ENCODE peak calls at places on chromosome 9, in four cellular contexts. L is GM12878, B is SK-N-SH, H is HepG2. G is an unnamed sample.
A peak's percentile ranks its signal among the peaks of the same experiment; 100 is the strongest.

GRCh38 chr9:112874006-112874405 is 16.7 kb downstream of the SLC46A2 start:
- DNase-seq in H (no peak), L (no peak), B (no peak), G (no peak)

GRCh38 chr9:128127568-128127989 is at the start of gene PTGES2:
- DNase-seq in B (peak; percentile 91), L (no peak), H (peak; percentile 68), G (peak; percentile 75)

GRCh38 chr9:111957856-111958631 is 61.4 kb downstream of the UGCG start:
- DNase-seq in B (no peak), L (no peak), H (no peak), G (no peak)

GRCh38 chr9:83274787-83275186 is 211.8 kb upstream of the RASEF start:
- DNase-seq in L (no peak), H (no peak), B (no peak), G (no peak)

GRCh38 chr9:1154739-1155138 is 104.6 kb downstream of the DMRT2 start:
- DNase-seq in H (no peak), L (no peak), B (no peak), G (no peak)

GRCh38 chr9:137970098-137970497 is 92.5 kb downstream of the CACNA1B start:
- DNase-seq in B (peak; percentile 3), H (no peak), L (no peak), G (no peak)

GRCh38 chr9:126517751-126518261 is 95.9 kb upstream of the LMX1B start:
- DNase-seq in H (no peak), B (no peak), L (no peak), G (no peak)

GRCh38 chr9:121288874-121289553 is 21.1 kb downstream of the GSN start:
- DNase-seq in B (no peak), H (peak; percentile 83), L (no peak), G (no peak)

GRCh38 chr9:36204906-36205547 is 14.3 kb downstream of the CLTA start:
- DNase-seq in L (no peak), H (no peak), B (peak; percentile 33), G (no peak)

GRCh38 chr9:108551030-108551964 is 304.5 kb downstream of the ACTL7B start:
- DNase-seq in H (no peak), B (no peak), L (no peak), G (no peak)

GRCh38 chr9:130275156-130275555 is 9.6 kb downstream of the HMCN2 start:
- DNase-seq in L (no peak), B (no peak), H (no peak), G (no peak)

GRCh38 chr9:109448223-109448622 is 49.9 kb downstream of the PTPN3 start:
- DNase-seq in B (no peak), H (no peak), L (no peak), G (no peak)

GRCh38 chr9:1490341-1491115 is 440.4 kb downstream of the DMRT2 start:
- DNase-seq in H (no peak), L (peak; percentile 35), B (no peak), G (no peak)

GRCh38 chr9:110329676-110330235 is 7.9 kb downstream of the TXNDC8 start:
- DNase-seq in L (no peak), H (no peak), B (no peak), G (no peak)

GRCh38 chr9:134650431-134651190 is 9.0 kb downstream of the COL5A1 start:
- DNase-seq in H (no peak), L (no peak), B (no peak), G (no peak)

GRCh38 chr9:123637596-123637939 is 281.6 kb downstream of the CRB2 start:
- DNase-seq in L (no peak), B (no peak), H (no peak), G (no peak)

GRCh38 chr9:97076238-97076637 is 37.3 kb upstream of the CTSV start:
- DNase-seq in H (no peak), L (no peak), B (no peak), G (no peak)

GRCh38 chr9:125240649-125240999 is 519 bp downstream of the HSPA5 start:
- DNase-seq in H (peak; percentile 19), B (no peak), L (no peak), G (peak; percentile 74)

GRCh38 chr9:29068461-29068860 is 1495.2 kb upstream of the C9orf72 start:
- DNase-seq in L (no peak), H (no peak), B (peak; percentile 27), G (no peak)

GRCh38 chr9:115593587-115594091 is 475.7 kb upstream of the TNC start:
- DNase-seq in B (peak; percentile 48), L (no peak), H (peak; percentile 4), G (peak; percentile 28)

GRCh38 chr9:133497443-133497842 is 18.5 kb upstream of the SLC2A6 start:
- DNase-seq in H (no peak), L (no peak), B (no peak), G (no peak)

GRCh38 chr9:14608521-14608920 is 84.7 kb downstream of the ZDHHC21 start:
- DNase-seq in H (no peak), B (no peak), L (no peak), G (no peak)

GRCh38 chr9:36504154-36504550 is 68.5 kb upstream of the MELK start:
- DNase-seq in H (no peak), B (no peak), L (no peak), G (no peak)

GRCh38 chr9:75885652-75886051 is 4.8 kb upstream of the PCSK5 start:
- DNase-seq in B (no peak), H (no peak), L (no peak), G (no peak)

GRCh38 chr9:116278326-116278725 is 124.7 kb downstream of the PAPPA start:
- DNase-seq in B (no peak), L (no peak), H (no peak), G (no peak)

GRCh38 chr9:6171667-6172066 is 43.9 kb upstream of the IL33 start:
- DNase-seq in L (no peak), H (no peak), B (no peak), G (no peak)

GRCh38 chr9:132885691-132886357 is 7.1 kb downstream of the SPACA9 start:
- DNase-seq in H (peak; percentile 43), L (no peak), B (no peak), G (no peak)

GRCh38 chr9:78053627-78054026 is 22.0 kb upstream of the GNAQ start:
- DNase-seq in L (no peak), H (no peak), B (no peak), G (no peak)

GRCh38 chr9:94656190-94656589 is 16.9 kb upstream of the FBP1 start:
- DNase-seq in B (no peak), L (peak; percentile 79), H (no peak), G (no peak)

GRCh38 chr9:69599232-69599971 is 72.8 kb downstream of the APBA1 start:
- DNase-seq in L (no peak), B (no peak), H (no peak), G (no peak)

GRCh38 chr9:131082774-131083512 is 13.4 kb upstream of the AIF1L start:
- DNase-seq in H (no peak), L (no peak), B (no peak), G (no peak)

GRCh38 chr9:16289639-16290038 is 580.8 kb downstream of the BNC2 start:
- DNase-seq in L (peak; percentile 31), B (no peak), H (no peak), G (no peak)

GRCh38 chr9:78692871-78693270 is 395.9 kb downstream of the PSAT1 start:
- DNase-seq in H (no peak), L (no peak), B (no peak), G (no peak)

GRCh38 chr9:112233769-112234168 is 58.7 kb upstream of the SUSD1 start:
- DNase-seq in B (no peak), L (no peak), H (peak; percentile 18), G (no peak)

GRCh38 chr9:72983512-72984021 is 30.7 kb upstream of the ALDH1A1 start:
- DNase-seq in B (no peak), L (no peak), H (peak; percentile 87), G (no peak)

GRCh38 chr9:86287013-86287412 is 4.7 kb upstream of the ISCA1 start:
- DNase-seq in L (no peak), H (peak; percentile 55), B (peak; percentile 24), G (no peak)

GRCh38 chr9:93094294-93095204 is 1.5 kb upstream of the CARD19 start:
- DNase-seq in L (no peak), B (no peak), H (no peak), G (no peak)

GRCh38 chr9:109115931-109116541 is 3.7 kb downstream of the TMEM245 start:
- DNase-seq in B (no peak), L (no peak), H (no peak), G (no peak)

GRCh38 chr9:2691626-2692025 is 25.7 kb upstream of the KCNV2 start:
- DNase-seq in B (no peak), H (no peak), L (no peak), G (no peak)

GRCh38 chr9:87792831-87793288 is 66.9 kb downstream of the CTSL start:
- DNase-seq in B (no peak), H (peak; percentile 46), L (peak; percentile 36), G (peak; percentile 86)
- TF ChIP-seq NFIC in B (no peak), H (no peak), L (no peak), G (no peak)

DNA sequence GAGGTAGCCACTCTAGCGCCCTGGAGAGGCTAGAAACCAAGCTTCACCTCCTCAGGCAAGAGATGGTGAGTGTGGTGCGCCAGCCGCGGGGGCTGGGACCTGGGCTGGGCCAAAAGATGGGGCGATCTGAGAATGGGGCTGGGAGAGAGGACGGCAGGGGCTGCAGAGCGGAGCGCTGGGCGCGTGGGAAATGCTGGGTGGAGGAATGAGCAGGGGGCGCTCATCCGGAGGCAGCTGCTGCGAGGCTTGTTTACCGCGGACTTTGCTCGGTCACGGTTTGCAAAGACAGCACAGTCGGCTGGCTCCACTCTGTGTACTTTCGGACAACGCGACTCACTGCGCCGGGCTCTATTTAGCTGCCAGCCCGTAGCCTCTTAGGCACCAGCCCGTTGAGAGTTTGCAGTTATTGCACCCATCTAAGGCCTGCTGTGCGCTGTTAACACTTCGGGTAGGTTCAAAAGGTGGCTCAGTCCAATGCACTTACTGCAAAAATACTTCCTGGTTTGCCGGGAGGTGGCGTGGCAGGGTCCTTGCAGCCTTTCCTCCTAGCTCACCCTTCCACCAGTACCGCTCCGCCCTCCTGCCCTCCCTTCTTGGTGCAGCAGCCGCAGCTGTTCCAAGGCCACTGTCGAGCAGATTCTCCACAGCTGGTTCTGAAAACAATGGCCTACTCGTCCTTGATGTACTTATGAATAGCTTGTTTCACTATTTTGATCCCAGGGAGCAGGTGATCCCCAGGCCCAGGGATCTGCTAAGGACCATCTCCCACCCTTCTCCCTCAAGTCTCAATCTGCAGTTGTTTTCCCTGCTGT is 1.3 kb downstream of the LURAP1L start:
- DNase-seq in L (no peak), H (peak; percentile 88), B (peak; percentile 81), G (peak; percentile 40)
- TF ChIP-seq NFIC in L (no peak), H (no peak), B (no peak), G (no peak)

GRCh38 chr9:32403567-32403966 is 19.1 kb downstream of the ACO1 start:
- DNase-seq in L (no peak), H (no peak), B (no peak), G (no peak)
- TF ChIP-seq NFIC in L (no peak), H (no peak), B (no peak), G (no peak)

DNA sequence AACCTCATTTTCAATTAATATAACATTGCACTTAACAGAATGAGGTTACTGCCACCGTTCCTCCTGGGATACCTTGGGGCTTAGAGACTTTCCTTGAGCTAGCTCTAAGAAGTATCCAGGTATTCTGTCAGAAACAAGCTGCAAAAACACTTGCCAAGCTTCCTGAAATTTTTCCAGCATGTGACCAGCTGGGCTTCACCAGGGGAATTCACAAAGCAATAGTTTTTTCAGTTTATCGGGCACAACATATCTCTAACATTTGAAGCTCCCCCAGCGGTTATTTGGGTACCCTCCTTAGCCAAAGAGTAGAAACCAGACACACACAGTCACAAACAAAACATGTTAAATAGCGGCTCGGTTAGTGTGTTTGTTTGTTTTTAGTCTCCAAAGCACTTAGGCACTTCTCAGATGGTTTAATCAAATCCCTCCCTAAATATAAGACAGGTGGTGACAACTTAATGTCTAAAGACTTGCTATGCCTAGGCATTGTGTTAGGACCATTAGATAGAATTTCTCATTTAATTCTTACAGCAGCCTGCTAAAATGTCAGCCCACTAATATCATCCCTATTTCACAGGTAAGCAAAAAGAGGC is 278.2 kb downstream of the GLIS3 start:
- DNase-seq in B (no peak), L (no peak), H (no peak), G (no peak)
- TF ChIP-seq NFIC in B (no peak), L (no peak), H (no peak), G (no peak)

GRCh38 chr9:68585034-68585761 is 44.5 kb upstream of the TMEM252 start:
- DNase-seq in L (no peak), B (no peak), H (no peak), G (no peak)
- TF ChIP-seq NFIC in L (no peak), B (no peak), H (no peak), G (no peak)

G was measured in K562.